ENCODE peak calls at places on chromosomes 7 and 10, in six cellular contexts. M is adrenal gland, N is Peyer's patch, S is sigmoid colon, H is stomach, B is ovary. G is an unnamed sample.

GRCh38 chr7:91657386-91658120 is 222.9 kb downstream of the MTERF1 start:
- DNase-seq in M (no peak), N (no peak), S (no peak), H (no peak), B (no peak), G (no peak)

GRCh38 chr10:60818134-60818770 is 40.0 kb downstream of the CDK1 start:
- DNase-seq in M (no peak), N (no peak), S (no peak), H (no peak), B (no peak), G (no peak)

GRCh38 chr10:124827474-124827873 is 25.9 kb downstream of the ABRAXAS2 start:
- DNase-seq in M (peak), N (no peak), S (no peak), H (no peak), B (no peak), G (no peak)

GRCh38 chr10:10007972-10008371 is 1009.7 kb upstream of the CELF2 start:
- DNase-seq in M (no peak), N (no peak), S (no peak), H (no peak), B (no peak), G (no peak)

GRCh38 chr7:102125127-102125561 is 161.5 kb upstream of the SH2B2 start:
- DNase-seq in M (peak), N (peak), S (peak), H (no peak), B (peak), G (no peak)

GRCh38 chr7:35253182-35253679 is 669 bp downstream of the TBX20 start:
- DNase-seq in M (no peak), N (no peak), S (no peak), H (no peak), B (no peak), G (no peak)

GRCh38 chr10:86170255-86171153 is 196.1 kb downstream of the GRID1 start:
- DNase-seq in M (no peak), N (peak), S (peak), H (no peak), B (no peak), G (no peak)

GRCh38 chr10:116263870-116264269 is 9.1 kb downstream of the GFRA1 start:
- DNase-seq in M (no peak), N (no peak), S (no peak), H (no peak), B (no peak), G (no peak)

GRCh38 chr10:11958956-11959355 is 83.7 kb downstream of the UPF2 start:
- DNase-seq in M (no peak), N (no peak), S (no peak), H (no peak), B (no peak), G (no peak)

GRCh38 chr7:38178695-38179344 is 775 bp downstream of the STARD3NL start:
- DNase-seq in M (no peak), N (no peak), S (no peak), H (no peak), B (no peak), G (peak)

GRCh38 chr10:116744849-116745248 is 2.5 kb upstream of the HSPA12A start:
- DNase-seq in M (no peak), N (no peak), S (no peak), H (no peak), B (no peak), G (no peak)

GRCh38 chr10:74856940-74857339 is 30.5 kb downstream of the KAT6B start:
- DNase-seq in M (no peak), N (no peak), S (no peak), H (no peak), B (no peak), G (no peak)

GRCh38 chr7:102432476-102433318 is 678 bp upstream of the ORAI2 start:
- DNase-seq in M (no peak), N (peak), S (no peak), H (no peak), B (no peak), G (no peak)

GRCh38 chr10:95508730-95509129 is 52.4 kb downstream of the SORBS1 start:
- DNase-seq in M (peak), N (no peak), S (no peak), H (no peak), B (peak), G (no peak)

GRCh38 chr10:58587676-58588075 is 75.0 kb downstream of the BICC1 start:
- DNase-seq in M (no peak), N (no peak), S (no peak), H (no peak), B (no peak), G (no peak)

GRCh38 chr7:135265637-135266036 is 32.0 kb downstream of the STRA8 start:
- DNase-seq in M (no peak), N (no peak), S (peak), H (no peak), B (no peak), G (no peak)

GRCh38 chr7:11330717-11331116 is 357.0 kb downstream of the PHF14 start:
- DNase-seq in M (no peak), N (no peak), S (no peak), H (no peak), B (no peak), G (no peak)

GRCh38 chr7:24764972-24765744 is 7.9 kb upstream of the GSDME start:
- DNase-seq in M (no peak), N (no peak), S (no peak), H (no peak), B (no peak), G (no peak)

GRCh38 chr7:151351967-151352366 is 10.4 kb downstream of the NUB1 start:
- DNase-seq in M (no peak), N (peak), S (no peak), H (no peak), B (no peak), G (no peak)

GRCh38 chr7:70301673-70302072 is 703.4 kb downstream of the AUTS2 start:
- DNase-seq in M (no peak), N (no peak), S (no peak), H (no peak), B (no peak), G (no peak)

GRCh38 chr7:29866490-29866930 is 60.2 kb downstream of the WIPF3 start:
- DNase-seq in M (peak), N (no peak), S (no peak), H (peak), B (peak), G (peak)

GRCh38 chr10:129963076-129963830 is 821 bp downstream of the EBF3 start:
- DNase-seq in M (no peak), N (no peak), S (peak), H (no peak), B (no peak), G (no peak)

GRCh38 chr10:75995720-75996119 is 564.3 kb downstream of the LRMDA start:
- DNase-seq in M (no peak), N (no peak), S (no peak), H (no peak), B (no peak), G (no peak)

GRCh38 chr10:95217476-95217875 is 23.4 kb downstream of the ACSM6 start:
- DNase-seq in M (no peak), N (no peak), S (no peak), H (no peak), B (no peak), G (no peak)

GRCh38 chr7:134742688-134743350 is 36.6 kb upstream of the CALD1 start:
- DNase-seq in M (no peak), N (peak), S (peak), H (no peak), B (peak), G (no peak)

GRCh38 chr7:6725003-6725402 is 18.3 kb upstream of the ZNF12 start:
- DNase-seq in M (no peak), N (peak), S (no peak), H (no peak), B (no peak), G (no peak)

GRCh38 chr10:114697061-114697598 is 39.1 kb upstream of the ABLIM1 start:
- DNase-seq in M (peak), N (no peak), S (no peak), H (no peak), B (no peak), G (peak)

GRCh38 chr7:123548406-123548805 is 9.2 kb downstream of the NDUFA5 start:
- DNase-seq in M (no peak), N (no peak), S (no peak), H (no peak), B (no peak), G (no peak)

GRCh38 chr7:20441886-20442505 is 111.3 kb downstream of the ITGB8 start:
- DNase-seq in M (no peak), N (no peak), S (no peak), H (no peak), B (no peak), G (no peak)

GRCh38 chr10:35423505-35424306 is 87.4 kb downstream of the CCNY start:
- DNase-seq in M (no peak), N (no peak), S (no peak), H (no peak), B (no peak), G (no peak)
- H3K27ac ChIP-seq in M (no peak), N (no peak), S (peak), H (no peak), B (no peak), G (no peak)

GRCh38 chr7:43582503-43583423 is at the start of gene STK17A:
- DNase-seq in M (peak), N (peak), S (peak), H (peak), B (peak), G (peak)
- TF ChIP-seq POLR2A in M (peak), N (peak), S (no peak), H (no peak), B (peak), G (peak)

GRCh38 chr7:140656548-140657515 is 15.9 kb upstream of the ADCK2 start:
- DNase-seq in M (peak), N (peak), S (peak), H (peak), B (no peak), G (no peak)
- H3K27ac ChIP-seq in M (no peak), N (peak), S (peak), H (peak), B (no peak), G (peak)

GRCh38 chr10:5018150-5018549 is 14.5 kb upstream of the AKR1C2 start:
- DNase-seq in M (no peak), N (no peak), S (no peak), H (no peak), B (no peak), G (no peak)

DNA sequence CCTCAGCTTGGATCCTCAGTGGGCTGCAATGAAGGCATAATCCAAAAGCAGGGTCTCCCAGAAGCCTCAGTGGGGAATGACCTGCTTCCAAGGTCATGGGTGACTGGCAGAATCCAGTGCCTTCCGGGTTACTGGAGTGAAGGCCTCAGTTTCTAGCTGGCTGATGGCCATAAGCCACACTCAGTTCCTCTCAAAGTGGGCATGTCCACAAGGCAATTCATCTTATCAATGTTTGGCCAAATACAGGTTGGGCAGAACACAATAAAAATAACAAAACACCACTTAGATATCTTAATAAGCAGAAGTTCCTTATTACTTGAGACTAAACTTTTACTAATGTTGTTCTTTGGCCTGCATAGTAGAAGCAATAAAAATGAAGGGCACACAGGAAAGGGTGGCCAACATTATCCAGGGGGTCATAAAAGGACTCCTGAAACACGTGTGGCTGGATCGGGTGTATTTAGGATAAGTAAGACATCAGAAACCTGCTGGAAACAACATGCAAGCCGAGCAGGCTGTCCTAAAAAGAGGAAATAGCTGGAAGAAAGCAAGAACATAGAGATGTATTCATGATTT is 19.6 kb upstream of the AKR1C2 start:
- DNase-seq in M (no peak), N (peak), S (no peak), H (no peak), B (no peak), G (no peak)
- TF ChIP-seq POLR2A in M (no peak), N (no peak), S (no peak), H (no peak), B (no peak), G (no peak)

GRCh38 chr10:110967645-110968044 is 48.2 kb downstream of the SHOC2 start:
- DNase-seq in M (no peak), N (no peak), S (no peak), H (no peak), B (no peak), G (no peak)
- H3K27ac ChIP-seq in M (no peak), N (no peak), S (no peak), H (no peak), B (no peak), G (no peak)

DNA sequence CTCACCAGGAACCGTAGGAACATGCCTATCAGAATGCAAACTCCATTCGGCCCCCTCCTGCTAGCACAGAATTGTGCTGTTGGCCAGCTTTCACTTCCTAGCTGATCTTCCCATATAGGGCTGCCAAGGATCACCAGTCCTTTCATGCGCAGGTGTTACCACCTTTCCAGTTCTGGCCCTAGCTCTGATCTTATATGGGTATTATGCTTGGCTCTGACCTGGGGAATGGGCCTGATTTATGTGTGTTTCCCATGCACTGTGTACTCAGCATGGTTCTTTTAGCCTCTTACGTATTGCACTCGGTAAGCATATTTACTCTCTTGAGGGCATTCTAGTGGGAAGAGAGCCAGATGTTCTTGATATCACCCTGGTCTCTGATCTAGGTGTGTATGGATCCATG is 11.1 kb downstream of the SLC35G1 start:
- DNase-seq in M (no peak), N (no peak), S (no peak), H (no peak), B (no peak), G (no peak)
- TF ChIP-seq POLR2A in M (no peak), N (no peak), S (no peak), H (no peak), B (no peak), G (no peak)